ENCODE peak calls at places on chromosomes 2 and 18, in four cellular contexts. One of them, this sample, is unnamed.

GRCh38 chr2:237344972-237345870 is 68.7 kb downstream of the COL6A3 start:
- DNase-seq in NCI-H226: no peak
- DNase-seq in left ventricle myocardium superior: no peak
- DNase-seq in RPMI8226: no peak
- DNase-seq in this sample: no peak

GRCh38 chr2:84858123-84858522 is 22.8 kb downstream of the TRABD2A start:
- DNase-seq in RPMI8226: no peak
- DNase-seq in left ventricle myocardium superior: no peak
- DNase-seq in NCI-H226: no peak
- DNase-seq in this sample: no peak

GRCh38 chr2:150644298-150645067 is 157.0 kb upstream of the RND3 start:
- DNase-seq in left ventricle myocardium superior: peak
- DNase-seq in RPMI8226: no peak
- DNase-seq in NCI-H226: peak
- DNase-seq in this sample: peak

GRCh38 chr2:96503637-96504243 is 1.4 kb downstream of the NEURL3 start:
- DNase-seq in NCI-H226: no peak
- DNase-seq in RPMI8226: no peak
- DNase-seq in left ventricle myocardium superior: no peak
- DNase-seq in this sample: no peak

GRCh38 chr2:85889648-85890281 is 975 bp upstream of the ST3GAL5 start:
- DNase-seq in NCI-H226: no peak
- DNase-seq in RPMI8226: peak
- DNase-seq in left ventricle myocardium superior: peak
- DNase-seq in this sample: no peak

GRCh38 chr2:141766225-141766624 is 364.6 kb downstream of the LRP1B start:
- DNase-seq in left ventricle myocardium superior: no peak
- DNase-seq in RPMI8226: peak
- DNase-seq in NCI-H226: no peak
- DNase-seq in this sample: no peak

GRCh38 chr2:178485356-178485755 is 5.1 kb downstream of the PLEKHA3 start:
- DNase-seq in left ventricle myocardium superior: no peak
- DNase-seq in NCI-H226: no peak
- DNase-seq in RPMI8226: no peak
- DNase-seq in this sample: no peak

GRCh38 chr2:65311596-65311995 is 84.0 kb downstream of the ACTR2 start:
- DNase-seq in left ventricle myocardium superior: no peak
- DNase-seq in RPMI8226: no peak
- DNase-seq in NCI-H226: no peak
- DNase-seq in this sample: no peak

GRCh38 chr2:218896501-218897393 is 16.1 kb downstream of the WNT10A start:
- DNase-seq in NCI-H226: peak
- DNase-seq in left ventricle myocardium superior: no peak
- DNase-seq in RPMI8226: peak
- DNase-seq in this sample: no peak

GRCh38 chr2:219327719-219328118 is 4.8 kb downstream of the RESP18 start:
- DNase-seq in left ventricle myocardium superior: no peak
- DNase-seq in NCI-H226: no peak
- DNase-seq in RPMI8226: no peak
- DNase-seq in this sample: no peak

GRCh38 chr2:182377467-182377866 is 49.4 kb downstream of the PDE1A start:
- DNase-seq in left ventricle myocardium superior: no peak
- DNase-seq in NCI-H226: no peak
- DNase-seq in RPMI8226: no peak
- DNase-seq in this sample: no peak

GRCh38 chr18:52569492-52569891 is 229.5 kb downstream of the DCC start:
- DNase-seq in NCI-H226: no peak
- DNase-seq in left ventricle myocardium superior: no peak
- DNase-seq in RPMI8226: no peak
- DNase-seq in this sample: no peak

GRCh38 chr2:134657650-134658250 is 61.0 kb downstream of the TMEM163 start:
- DNase-seq in left ventricle myocardium superior: no peak
- DNase-seq in RPMI8226: peak
- DNase-seq in NCI-H226: no peak
- DNase-seq in this sample: no peak

GRCh38 chr2:223601932-223602676 is at the start of gene SCG2:
- DNase-seq in left ventricle myocardium superior: peak
- DNase-seq in NCI-H226: peak
- DNase-seq in RPMI8226: peak
- DNase-seq in this sample: peak

GRCh38 chr2:46230115-46230571 is 67.1 kb upstream of the EPAS1 start:
- DNase-seq in RPMI8226: peak
- DNase-seq in left ventricle myocardium superior: peak
- DNase-seq in NCI-H226: no peak
- DNase-seq in this sample: no peak

GRCh38 chr2:27622921-27623384 is 5.9 kb downstream of the CCDC121 start:
- DNase-seq in RPMI8226: no peak
- DNase-seq in NCI-H226: peak
- DNase-seq in left ventricle myocardium superior: no peak
- DNase-seq in this sample: no peak

GRCh38 chr2:129735576-129735975 is 243.9 kb upstream of the RAB6C start:
- DNase-seq in left ventricle myocardium superior: no peak
- DNase-seq in RPMI8226: no peak
- DNase-seq in NCI-H226: no peak
- DNase-seq in this sample: no peak

GRCh38 chr2:65835106-65835505 is 402.7 kb upstream of the SPRED2 start:
- DNase-seq in left ventricle myocardium superior: no peak
- DNase-seq in NCI-H226: no peak
- DNase-seq in RPMI8226: no peak
- DNase-seq in this sample: no peak

GRCh38 chr2:15869871-15870270 is 70.5 kb upstream of the MYCN start:
- DNase-seq in RPMI8226: no peak
- DNase-seq in left ventricle myocardium superior: no peak
- DNase-seq in NCI-H226: no peak
- DNase-seq in this sample: no peak

GRCh38 chr18:23135679-23136325 is 517 bp downstream of the CABLES1 start:
- DNase-seq in RPMI8226: peak
- DNase-seq in NCI-H226: no peak
- DNase-seq in left ventricle myocardium superior: peak
- DNase-seq in this sample: no peak

GRCh38 chr18:1954583-1955312 is 616.6 kb downstream of the METTL4 start:
- DNase-seq in RPMI8226: no peak
- DNase-seq in NCI-H226: no peak
- DNase-seq in left ventricle myocardium superior: no peak
- DNase-seq in this sample: no peak

GRCh38 chr18:12423393-12423792 is 15.7 kb downstream of the PRELID3A start:
- DNase-seq in left ventricle myocardium superior: no peak
- DNase-seq in RPMI8226: no peak
- DNase-seq in NCI-H226: no peak
- DNase-seq in this sample: no peak

GRCh38 chr2:232321156-232321816 is 57.3 kb upstream of the ALPP start:
- DNase-seq in RPMI8226: no peak
- DNase-seq in left ventricle myocardium superior: no peak
- DNase-seq in NCI-H226: no peak
- DNase-seq in this sample: no peak

GRCh38 chr2:128644156-128644555 is 325.5 kb upstream of the HS6ST1 start:
- DNase-seq in NCI-H226: no peak
- DNase-seq in RPMI8226: no peak
- DNase-seq in left ventricle myocardium superior: no peak
- DNase-seq in this sample: no peak